ENCODE peak calls at places on chromosomes 4 and X, in nine cellular contexts. Z is suprapubic skin, C is adrenal gland, B is mammary epithelial cell, A is AG04450, J is brain microvascular endothelial cell, L is left ventricle myocardium inferior, I is tibial nerve, D is right atrium auricular region. G is an unnamed sample.

GRCh38 chr4:187157380-187157958 is 433.8 kb upstream of the FAT1 start:
- DNase-seq in L (no peak), A (no peak), B (no peak), D (no peak), C (no peak), Z (no peak), I (no peak), J (no peak), G (no peak)

GRCh38 chrX:37871626-37872302 is 24.4 kb upstream of the DYNLT3 start:
- DNase-seq in B (peak), I (no peak), A (peak), Z (no peak), D (no peak), J (peak), C (peak), L (peak), G (peak)

GRCh38 chr4:118738999-118739690 is 54.0 kb downstream of the METTL14 start:
- DNase-seq in I (no peak), B (no peak), L (no peak), C (no peak), Z (no peak), D (no peak), A (no peak), J (no peak), G (no peak)

GRCh38 chrX:68443155-68443868 is 10.0 kb upstream of the OPHN1 start:
- DNase-seq in L (peak), Z (no peak), I (no peak), A (no peak), D (no peak), J (peak), B (peak), C (no peak), G (no peak)

GRCh38 chr4:74293558-74293957 is 14.7 kb upstream of the EPGN start:
- DNase-seq in L (no peak), Z (no peak), J (no peak), A (no peak), B (peak), I (no peak), D (no peak), C (no peak), G (no peak)

GRCh38 chr4:141039156-141039555 is 94.1 kb downstream of the RNF150 start:
- DNase-seq in B (no peak), J (no peak), C (no peak), A (no peak), L (no peak), Z (no peak), D (no peak), I (no peak), G (no peak)

GRCh38 chr4:143986173-143986572 is 33.0 kb downstream of the GYPB start:
- DNase-seq in I (no peak), Z (no peak), J (no peak), L (no peak), D (no peak), C (no peak), B (no peak), A (no peak), G (no peak)

GRCh38 chr4:31984872-31985271 is 1264.7 kb downstream of the PCDH7 start:
- DNase-seq in B (peak), D (no peak), I (no peak), J (peak), L (no peak), Z (no peak), A (no peak), C (no peak), G (no peak)

GRCh38 chr4:156710571-156711195 is 260.9 kb downstream of the PDGFC start:
- DNase-seq in L (no peak), I (no peak), D (no peak), C (no peak), J (no peak), Z (no peak), A (no peak), B (no peak), G (no peak)

GRCh38 chr4:169417629-169418282 is 147.0 kb upstream of the SH3RF1 start:
- DNase-seq in C (no peak), D (no peak), J (no peak), A (no peak), L (no peak), Z (no peak), I (no peak), B (no peak), G (no peak)

GRCh38 chr4:176539785-176540175 is 220.0 kb downstream of the SPCS3 start:
- DNase-seq in I (no peak), B (peak), L (no peak), Z (no peak), C (no peak), A (no peak), D (no peak), J (no peak), G (no peak)

GRCh38 chr4:59704621-59705020 is 1495.5 kb upstream of the ADGRL3 start:
- DNase-seq in Z (no peak), C (no peak), D (no peak), A (no peak), B (no peak), I (no peak), J (no peak), L (no peak), G (no peak)

GRCh38 chrX:11664211-11664888 is 1.4 kb downstream of the ARHGAP6 start:
- DNase-seq in J (no peak), Z (peak), D (no peak), L (peak), A (no peak), B (no peak), C (no peak), I (no peak), G (no peak)

GRCh38 chr4:95867919-95868318 is 28.0 kb downstream of the PDHA2 start:
- DNase-seq in A (no peak), Z (no peak), C (no peak), J (no peak), D (no peak), B (no peak), I (no peak), L (no peak), G (peak)

GRCh38 chr4:39526810-39527295 is 386 bp downstream of the UGDH start:
- DNase-seq in C (no peak), B (no peak), A (no peak), D (no peak), L (no peak), Z (no peak), I (peak), J (no peak), G (no peak)

GRCh38 chr4:111579767-111580166 is 565.5 kb upstream of the FAM241A start:
- DNase-seq in A (no peak), B (no peak), Z (no peak), D (no peak), I (no peak), L (no peak), C (no peak), J (no peak), G (no peak)

GRCh38 chr4:169070071-169070894 is 60.2 kb upstream of the CBR4 start:
- DNase-seq in A (no peak), L (peak), J (peak), Z (no peak), C (no peak), I (no peak), B (peak), D (no peak), G (peak)

GRCh38 chrX:71103110-71103983 is 3.2 kb downstream of the CXorf65 start:
- DNase-seq in J (no peak), D (no peak), A (no peak), L (no peak), B (no peak), C (peak), I (no peak), Z (no peak), G (no peak)

GRCh38 chr4:185265942-185266341 is 56.5 kb downstream of the SNX25 start:
- DNase-seq in I (no peak), A (peak), Z (no peak), L (no peak), B (peak), J (peak), D (no peak), C (no peak), G (no peak)

GRCh38 chrX:123060986-123061385 is 123.1 kb upstream of the GRIA3 start:
- DNase-seq in D (no peak), A (no peak), C (no peak), B (peak), L (no peak), J (no peak), Z (no peak), I (no peak), G (peak)

GRCh38 chrX:107324493-107325310 is 118.3 kb downstream of the DNAAF6 start:
- DNase-seq in A (no peak), J (peak), Z (no peak), L (no peak), C (peak), I (no peak), D (no peak), B (peak), G (peak)
- TF ChIP-seq CTCF in A (no peak), J (peak), Z (no peak), L (peak), C (peak), I (no peak), D (no peak), B (peak), G (no peak)

GRCh38 chr4:158238574-158238973 is 28.3 kb downstream of the TMEM144 start:
- DNase-seq in B (no peak), C (no peak), I (no peak), D (no peak), Z (no peak), J (no peak), A (no peak), L (no peak), G (no peak)
- H3K27ac ChIP-seq in B (no peak), C (no peak), I (no peak), D (no peak), Z (no peak), J (no peak), A (no peak), L (no peak), G (no peak)

GRCh38 chrX:104565791-104566687 is at the start of gene IL1RAPL2:
- DNase-seq in C (no peak), B (peak), J (no peak), L (no peak), Z (no peak), I (no peak), A (no peak), D (no peak), G (peak)
- TF ChIP-seq CTCF in C (no peak), B (peak), J (peak), L (peak), Z (peak), I (no peak), A (peak), D (peak), G (peak)

GRCh38 chr4:142404191-142404611 is 441.9 kb downstream of the INPP4B start:
- DNase-seq in A (no peak), I (no peak), Z (no peak), J (peak), C (peak), L (no peak), D (no peak), B (peak), G (peak)
- H3K27ac ChIP-seq in A (no peak), I (peak), Z (no peak), J (peak), C (peak), L (peak), D (no peak), B (peak), G (no peak)

GRCh38 chr4:2797545-2798305 is 4.8 kb downstream of the SH3BP2 start:
- DNase-seq in A (no peak), C (peak), B (no peak), J (no peak), I (no peak), L (no peak), D (no peak), Z (peak), G (no peak)

GRCh38 chr4:2794707-2795557 is 2.0 kb downstream of the SH3BP2 start:
- DNase-seq in D (no peak), C (peak), L (peak), J (peak), B (no peak), A (no peak), Z (peak), I (peak), G (no peak)

GRCh38 chr4:2795558-2796260 is 2.8 kb downstream of the SH3BP2 start:
- DNase-seq in J (no peak), Z (peak), C (peak), B (no peak), A (no peak), I (no peak), D (no peak), L (no peak), G (no peak)

GRCh38 chr4:2797188-2797544 is 4.3 kb downstream of the SH3BP2 start:
- DNase-seq in D (no peak), L (no peak), A (no peak), I (no peak), B (no peak), Z (peak), J (no peak), C (no peak), G (no peak)

DNA sequence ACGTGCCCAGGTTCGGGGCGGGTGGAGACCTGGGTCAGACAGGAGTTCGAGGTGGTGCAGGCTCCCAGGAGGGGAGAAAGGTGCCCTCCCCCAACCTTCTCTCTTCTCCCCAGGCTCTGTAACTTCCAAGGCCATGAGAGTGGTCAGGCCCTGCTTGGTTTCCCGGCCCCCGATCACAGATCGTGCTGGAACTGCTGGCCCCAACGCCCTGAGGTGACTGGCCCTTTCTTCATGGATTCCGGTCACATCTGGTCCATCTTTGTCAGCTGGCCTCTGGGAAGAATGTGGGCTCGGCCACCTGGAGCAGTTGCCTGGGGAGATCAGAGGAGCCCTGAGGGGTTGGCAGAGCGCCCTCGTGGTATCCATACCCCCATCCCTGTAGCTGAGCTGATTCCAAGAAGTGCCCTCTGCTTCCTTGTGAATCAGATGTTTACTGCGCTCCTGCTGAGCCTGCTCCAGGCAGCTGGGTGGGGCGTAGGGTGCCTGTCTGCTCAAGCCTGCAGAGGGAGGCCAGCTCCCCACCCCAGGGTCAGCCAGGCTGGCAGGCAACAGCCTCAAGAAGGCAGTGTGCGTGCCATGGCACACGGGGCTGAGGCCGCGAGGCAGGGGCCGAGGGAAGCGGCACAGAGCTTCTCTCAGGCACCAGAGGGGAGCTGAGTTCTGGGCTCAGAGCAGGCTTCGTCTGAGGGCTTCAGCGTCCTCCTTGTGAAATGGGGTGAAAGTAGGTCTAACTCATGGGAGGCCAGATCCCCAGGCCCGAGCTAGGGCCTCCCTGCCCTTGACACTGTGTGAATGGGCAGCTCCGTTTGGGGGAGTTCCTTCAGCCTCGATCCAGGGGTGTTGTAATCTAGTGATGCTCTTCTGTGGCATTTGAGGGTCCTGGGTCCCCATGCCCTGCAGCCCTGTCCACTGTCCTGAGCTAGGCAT is 3.6 kb downstream of the SH3BP2 start:
- DNase-seq in Z (peak), B (peak), A (no peak), C (peak), I (no peak), L (no peak), J (no peak), D (no peak), G (peak)
- TF ChIP-seq CTCF in Z (no peak), B (no peak), A (no peak), C (no peak), I (no peak), L (no peak), J (no peak), D (no peak), G (no peak)

G was measured in RWPE1.